ENCODE peak calls at places on chromosomes 6 and 20, in four cellular contexts. B is coronary artery, L is IMR-90, J is dermis microvascular lymphatic vessel endothelial cell. M is an unnamed sample.

GRCh38 chr6:113626470-113626869 is 230.7 kb upstream of the MARCKS start:
- DNase-seq in B (no peak), L (no peak), J (no peak), M (no peak)

GRCh38 chr6:136677822-136678221 is 114.5 kb downstream of the MAP3K5 start:
- DNase-seq in J (no peak), B (no peak), L (no peak), M (no peak)

GRCh38 chr20:44342240-44342639 is 5.4 kb downstream of the R3HDML start:
- DNase-seq in B (no peak), L (peak), J (no peak), M (peak)

GRCh38 chr6:163531122-163531521 is 116.6 kb downstream of the QKI start:
- DNase-seq in B (no peak), J (no peak), L (no peak), M (no peak)

GRCh38 chr20:33604084-33604990 is 57.8 kb upstream of the C20orf144 start:
- DNase-seq in B (no peak), J (no peak), L (no peak), M (no peak)

GRCh38 chr6:134920422-134920821 is 29.5 kb downstream of the ALDH8A1 start:
- DNase-seq in L (no peak), B (no peak), J (peak), M (no peak)

GRCh38 chr6:79922018-79922417 is 25.3 kb downstream of the ELOVL4 start:
- DNase-seq in L (no peak), J (no peak), B (no peak), M (no peak)

GRCh38 chr20:5222919-5223634 is 93.7 kb downstream of the PROKR2 start:
- DNase-seq in B (no peak), J (peak), L (peak), M (peak)

GRCh38 chr6:27358786-27359185 is 29.8 kb upstream of the ZNF391 start:
- DNase-seq in L (no peak), J (no peak), B (no peak), M (no peak)

GRCh38 chr6:13463327-13463717 is 24.1 kb downstream of the GFOD1 start:
- DNase-seq in B (no peak), L (no peak), J (no peak), M (no peak)

GRCh38 chr20:40945754-40946451 is 82.7 kb upstream of the TOP1 start:
- DNase-seq in J (peak), L (peak), B (no peak), M (peak)

GRCh38 chr20:33858666-33859065 is 47.5 kb downstream of the CHMP4B start:
- DNase-seq in B (no peak), L (no peak), J (no peak), M (no peak)

GRCh38 chr20:4369798-4370124 is 351.9 kb upstream of the PRND start:
- DNase-seq in J (peak), L (no peak), B (no peak), M (no peak)

GRCh38 chr6:86937219-86938079 is at the start of gene HTR1E:
- DNase-seq in L (peak), J (peak), B (no peak), M (peak)

GRCh38 chr6:170114187-170114945 is 176.5 kb downstream of the DLL1 start:
- DNase-seq in L (no peak), B (peak), J (no peak), M (no peak)

GRCh38 chr6:31579546-31580445 is 2.4 kb downstream of the LTB start:
- DNase-seq in B (no peak), L (no peak), J (no peak), M (no peak)

GRCh38 chr6:130967502-130968469 is 95.3 kb downstream of the EPB41L2 start:
- DNase-seq in J (peak), B (no peak), L (peak), M (peak)

GRCh38 chr6:162331911-162332310 is 395.7 kb downstream of the PRKN start:
- DNase-seq in B (no peak), J (no peak), L (no peak), M (no peak)

GRCh38 chr20:48689388-48689787 is 138.4 kb downstream of the PREX1 start:
- DNase-seq in B (no peak), J (no peak), L (no peak), M (no peak)

GRCh38 chr6:84422380-84422968 is 195.0 kb upstream of the CEP162 start:
- DNase-seq in J (peak), L (peak), B (peak), M (peak)

GRCh38 chr6:87558446-87558845 is 31.3 kb downstream of the RARS2 start:
- DNase-seq in B (no peak), L (peak), J (no peak), M (no peak)

GRCh38 chr6:30100585-30101422 is 12.1 kb downstream of the TRIM31 start:
- DNase-seq in B (no peak), L (no peak), J (peak), M (no peak)

GRCh38 chr6:144264270-144265060 is 20.7 kb upstream of the UTRN start:
- DNase-seq in L (peak), B (no peak), J (peak), M (peak)

GRCh38 chr6:139732451-139732850 is 358.0 kb upstream of the CITED2 start:
- DNase-seq in B (no peak), J (peak), L (peak), M (peak)

GRCh38 chr6:148407372-148407771 is 64.7 kb downstream of the SASH1 start:
- DNase-seq in J (peak), B (no peak), L (peak), M (peak)

GRCh38 chr20:48583801-48584200 is 244.0 kb downstream of the PREX1 start:
- DNase-seq in J (no peak), B (no peak), L (no peak), M (no peak)

GRCh38 chr6:15343490-15344185 is 97.8 kb downstream of the JARID2 start:
- DNase-seq in J (no peak), B (no peak), L (no peak), M (no peak)

GRCh38 chr20:53897884-53898557 is 172.4 kb downstream of the BCAS1 start:
- DNase-seq in B (no peak), J (peak), L (no peak), M (no peak)

GRCh38 chr6:132333639-132334516 is 67.4 kb downstream of the MOXD1 start:
- DNase-seq in B (no peak), L (peak), J (peak), M (peak)

GRCh38 chr6:2989332-2990178 is 10.1 kb upstream of the NQO2 start:
- DNase-seq in B (peak), L (peak), J (peak), M (peak)

GRCh38 chr20:53032021-53033001 is 60.2 kb downstream of the TSHZ2 start:
- DNase-seq in J (no peak), L (peak), B (no peak), M (peak)

GRCh38 chr20:4875578-4876067 is 125.7 kb downstream of the SLC23A2 start:
- DNase-seq in B (peak), J (no peak), L (no peak), M (no peak)

GRCh38 chr6:88141641-88142298 is 24.4 kb downstream of the CNR1 start:
- DNase-seq in J (no peak), L (no peak), B (no peak), M (no peak)

GRCh38 chr6:16730720-16731502 is 30.3 kb downstream of the ATXN1 start:
- DNase-seq in B (no peak), J (no peak), L (no peak), M (no peak)